ENCODE peak calls at places on chromosomes 5 and 9, in six cellular contexts. One of them, this sample, is unnamed.

GRCh38 chr5:68476854-68477253 is 261.3 kb downstream of the PIK3R1 start:
- DNase-seq in left ventricle myocardium inferior: no peak
- DNase-seq in NCI-H1092: no peak
- DNase-seq in iris pigment epithelial cell: no peak
- DNase-seq in tibial nerve: no peak
- DNase-seq in body of pancreas: no peak
- DNase-seq in this sample: no peak

GRCh38 chr9:89323257-89323841 is 5.0 kb downstream of the SECISBP2 start:
- DNase-seq in body of pancreas: no peak
- DNase-seq in iris pigment epithelial cell: no peak
- DNase-seq in NCI-H1092: no peak
- DNase-seq in tibial nerve: no peak
- DNase-seq in left ventricle myocardium inferior: no peak
- DNase-seq in this sample: no peak

GRCh38 chr5:179295778-179296149 is 49.5 kb downstream of the ADAMTS2 start:
- DNase-seq in left ventricle myocardium inferior: no peak
- DNase-seq in tibial nerve: no peak
- DNase-seq in body of pancreas: no peak
- DNase-seq in iris pigment epithelial cell: no peak
- DNase-seq in NCI-H1092: no peak
- DNase-seq in this sample: no peak

GRCh38 chr5:77590347-77590746 is 48.2 kb downstream of the OTP start:
- DNase-seq in NCI-H1092: no peak
- DNase-seq in tibial nerve: no peak
- DNase-seq in body of pancreas: no peak
- DNase-seq in iris pigment epithelial cell: no peak
- DNase-seq in left ventricle myocardium inferior: no peak
- DNase-seq in this sample: no peak

GRCh38 chr5:58466939-58467338 is 7.1 kb upstream of the PLK2 start:
- DNase-seq in iris pigment epithelial cell: peak
- DNase-seq in tibial nerve: no peak
- DNase-seq in NCI-H1092: no peak
- DNase-seq in left ventricle myocardium inferior: no peak
- DNase-seq in body of pancreas: no peak
- DNase-seq in this sample: peak

GRCh38 chr5:108884736-108885135 is 137.0 kb downstream of the FER start:
- DNase-seq in iris pigment epithelial cell: peak
- DNase-seq in tibial nerve: no peak
- DNase-seq in left ventricle myocardium inferior: no peak
- DNase-seq in NCI-H1092: no peak
- DNase-seq in body of pancreas: no peak
- DNase-seq in this sample: no peak

GRCh38 chr9:104686081-104686480 is 8.2 kb upstream of the OR13D1 start:
- DNase-seq in iris pigment epithelial cell: no peak
- DNase-seq in NCI-H1092: no peak
- DNase-seq in tibial nerve: no peak
- DNase-seq in body of pancreas: no peak
- DNase-seq in left ventricle myocardium inferior: no peak
- DNase-seq in this sample: no peak

GRCh38 chr5:32110081-32110696 is 63.9 kb downstream of the GOLPH3 start:
- DNase-seq in body of pancreas: no peak
- DNase-seq in iris pigment epithelial cell: peak
- DNase-seq in tibial nerve: no peak
- DNase-seq in left ventricle myocardium inferior: no peak
- DNase-seq in NCI-H1092: no peak
- DNase-seq in this sample: no peak

GRCh38 chr9:94081864-94082468 is 2.3 kb upstream of the PTPDC1 start:
- DNase-seq in left ventricle myocardium inferior: no peak
- DNase-seq in tibial nerve: peak
- DNase-seq in NCI-H1092: no peak
- DNase-seq in iris pigment epithelial cell: no peak
- DNase-seq in body of pancreas: no peak
- DNase-seq in this sample: no peak

GRCh38 chr9:130996672-130997394 is 12.1 kb upstream of the LAMC3 start:
- DNase-seq in left ventricle myocardium inferior: no peak
- DNase-seq in body of pancreas: no peak
- DNase-seq in tibial nerve: no peak
- DNase-seq in NCI-H1092: no peak
- DNase-seq in iris pigment epithelial cell: no peak
- DNase-seq in this sample: peak

GRCh38 chr9:129406278-129407225 is 214.3 kb downstream of the C9orf50 start:
- DNase-seq in NCI-H1092: no peak
- DNase-seq in left ventricle myocardium inferior: peak
- DNase-seq in iris pigment epithelial cell: no peak
- DNase-seq in body of pancreas: no peak
- DNase-seq in tibial nerve: no peak
- DNase-seq in this sample: peak

GRCh38 chr9:134317431-134318414 is 8.5 kb upstream of the RXRA start:
- DNase-seq in iris pigment epithelial cell: no peak
- DNase-seq in left ventricle myocardium inferior: peak
- DNase-seq in NCI-H1092: no peak
- DNase-seq in body of pancreas: no peak
- DNase-seq in tibial nerve: no peak
- DNase-seq in this sample: no peak

GRCh38 chr5:32842798-32843531 is 131.8 kb downstream of the NPR3 start:
- DNase-seq in iris pigment epithelial cell: no peak
- DNase-seq in tibial nerve: no peak
- DNase-seq in left ventricle myocardium inferior: no peak
- DNase-seq in body of pancreas: no peak
- DNase-seq in NCI-H1092: no peak
- DNase-seq in this sample: no peak

GRCh38 chr5:50476549-50476948 is 35.5 kb upstream of the EMB start:
- DNase-seq in NCI-H1092: no peak
- DNase-seq in iris pigment epithelial cell: no peak
- DNase-seq in tibial nerve: no peak
- DNase-seq in left ventricle myocardium inferior: no peak
- DNase-seq in body of pancreas: no peak
- DNase-seq in this sample: no peak

GRCh38 chr5:169164481-169164925 is 136.4 kb downstream of the SLIT3 start:
- DNase-seq in NCI-H1092: no peak
- DNase-seq in body of pancreas: no peak
- DNase-seq in tibial nerve: no peak
- DNase-seq in left ventricle myocardium inferior: no peak
- DNase-seq in iris pigment epithelial cell: no peak
- DNase-seq in this sample: peak

GRCh38 chr9:127779136-127779981 is 893 bp upstream of the SH2D3C start:
- DNase-seq in iris pigment epithelial cell: no peak
- DNase-seq in left ventricle myocardium inferior: no peak
- DNase-seq in tibial nerve: no peak
- DNase-seq in body of pancreas: no peak
- DNase-seq in NCI-H1092: no peak
- DNase-seq in this sample: peak

GRCh38 chr9:121182976-121183375 is 18.7 kb downstream of the RAB14 start:
- DNase-seq in body of pancreas: no peak
- DNase-seq in tibial nerve: no peak
- DNase-seq in NCI-H1092: no peak
- DNase-seq in iris pigment epithelial cell: no peak
- DNase-seq in left ventricle myocardium inferior: no peak
- DNase-seq in this sample: no peak

GRCh38 chr5:150130493-150130922 is 25.1 kb downstream of the PDGFRB start:
- DNase-seq in tibial nerve: no peak
- DNase-seq in NCI-H1092: no peak
- DNase-seq in body of pancreas: no peak
- DNase-seq in iris pigment epithelial cell: no peak
- DNase-seq in left ventricle myocardium inferior: no peak
- DNase-seq in this sample: peak

GRCh38 chr5:89289604-89290003 is 406.6 kb upstream of the MEF2C start:
- DNase-seq in tibial nerve: no peak
- DNase-seq in NCI-H1092: no peak
- DNase-seq in iris pigment epithelial cell: no peak
- DNase-seq in body of pancreas: no peak
- DNase-seq in left ventricle myocardium inferior: no peak
- DNase-seq in this sample: no peak

GRCh38 chr5:149581192-149581861 is at the start of gene ARHGEF37:
- DNase-seq in NCI-H1092: peak
- DNase-seq in body of pancreas: peak
- DNase-seq in iris pigment epithelial cell: peak
- DNase-seq in tibial nerve: peak
- DNase-seq in left ventricle myocardium inferior: peak
- DNase-seq in this sample: peak

GRCh38 chr5:9512452-9512851 is 33.4 kb downstream of the SEMA5A start:
- DNase-seq in left ventricle myocardium inferior: no peak
- DNase-seq in tibial nerve: no peak
- DNase-seq in iris pigment epithelial cell: no peak
- DNase-seq in body of pancreas: no peak
- DNase-seq in NCI-H1092: no peak
- DNase-seq in this sample: no peak

GRCh38 chr5:158549306-158549705 is 550.4 kb downstream of the EBF1 start:
- DNase-seq in left ventricle myocardium inferior: no peak
- DNase-seq in iris pigment epithelial cell: peak
- DNase-seq in body of pancreas: no peak
- DNase-seq in NCI-H1092: no peak
- DNase-seq in tibial nerve: no peak
- DNase-seq in this sample: no peak

GRCh38 chr9:133538176-133538575 is 3.7 kb downstream of the ADAMTSL2 start:
- DNase-seq in left ventricle myocardium inferior: no peak
- DNase-seq in NCI-H1092: no peak
- DNase-seq in iris pigment epithelial cell: no peak
- DNase-seq in body of pancreas: no peak
- DNase-seq in tibial nerve: no peak
- DNase-seq in this sample: no peak

GRCh38 chr5:43336159-43336558 is 22.9 kb upstream of the HMGCS1 start:
- DNase-seq in tibial nerve: no peak
- DNase-seq in iris pigment epithelial cell: no peak
- DNase-seq in body of pancreas: no peak
- DNase-seq in left ventricle myocardium inferior: no peak
- DNase-seq in NCI-H1092: no peak
- DNase-seq in this sample: no peak

GRCh38 chr5:140635291-140636257 is 2.6 kb upstream of the CD14 start:
- DNase-seq in iris pigment epithelial cell: no peak
- DNase-seq in body of pancreas: no peak
- DNase-seq in left ventricle myocardium inferior: no peak
- DNase-seq in NCI-H1092: no peak
- DNase-seq in tibial nerve: no peak
- DNase-seq in this sample: no peak

GRCh38 chr5:142977363-142978051 is 207.3 kb downstream of the ARHGAP26 start:
- DNase-seq in left ventricle myocardium inferior: no peak
- DNase-seq in tibial nerve: no peak
- DNase-seq in NCI-H1092: no peak
- DNase-seq in body of pancreas: no peak
- DNase-seq in iris pigment epithelial cell: peak
- DNase-seq in this sample: no peak

GRCh38 chr9:115117999-115118470 is at the start of gene TNC:
- DNase-seq in NCI-H1092: peak
- DNase-seq in left ventricle myocardium inferior: peak
- DNase-seq in iris pigment epithelial cell: peak
- DNase-seq in body of pancreas: peak
- DNase-seq in tibial nerve: peak
- DNase-seq in this sample: peak

GRCh38 chr5:155729684-155730059 is 597.3 kb upstream of the SGCD start:
- DNase-seq in body of pancreas: no peak
- DNase-seq in left ventricle myocardium inferior: peak
- DNase-seq in NCI-H1092: no peak
- DNase-seq in tibial nerve: no peak
- DNase-seq in iris pigment epithelial cell: no peak
- DNase-seq in this sample: peak

GRCh38 chr9:93085676-93086075 is 10.3 kb upstream of the CARD19 start:
- DNase-seq in tibial nerve: no peak
- DNase-seq in iris pigment epithelial cell: no peak
- DNase-seq in body of pancreas: peak
- DNase-seq in NCI-H1092: no peak
- DNase-seq in left ventricle myocardium inferior: no peak
- DNase-seq in this sample: peak

This sample was measured in H7.